ENCODE peak calls at places on chromosomes 6 and 20, in ten cellular contexts. J, H, B, Q, F, U, N, C, Z and G are unnamed samples.

GRCh38 chr6:83193747-83194582 is 808 bp downstream of the RWDD2A start:
- DNase-seq in C (peak; percentile 76), H (peak; percentile 84), U (peak; percentile 75), F (no peak), Q (no peak), B (peak; percentile 92), N (peak; percentile 46), Z (no peak), J (peak; percentile 17), G (peak; percentile 88)

GRCh38 chr20:36950432-36951197 is 893 bp downstream of the SAMHD1 start:
- DNase-seq in N (peak; percentile 33), H (peak; percentile 75), F (no peak), U (no peak), Q (no peak), B (peak; percentile 64), C (peak; percentile 29), J (peak; percentile 26), Z (peak; percentile 39), G (no peak)

GRCh38 chr20:11995750-11996567 is 78.3 kb downstream of the BTBD3 start:
- DNase-seq in Z (no peak), U (no peak), N (no peak), C (no peak), J (no peak), Q (no peak), F (no peak), H (no peak), B (no peak), G (no peak)

GRCh38 chr20:50052550-50052949 is 60.4 kb downstream of the UBE2V1 start:
- DNase-seq in H (no peak), U (no peak), B (no peak), C (no peak), N (no peak), Z (no peak), J (no peak), F (no peak), Q (no peak), G (no peak)

GRCh38 chr6:106103728-106104109 is 17.6 kb downstream of the PRDM1 start:
- DNase-seq in Z (no peak), H (peak; percentile 61), U (no peak), J (no peak), B (no peak), N (peak; percentile 39), Q (no peak), F (no peak), C (no peak), G (no peak)

GRCh38 chr20:884983-885952 is 30.9 kb downstream of the ANGPT4 start:
- DNase-seq in B (peak; percentile 93), Q (no peak), C (peak; percentile 86), U (no peak), J (peak; percentile 19), H (no peak), F (no peak), Z (peak; percentile 34), N (no peak), G (no peak)

GRCh38 chr6:89793586-89793985 is 26.0 kb downstream of the MDN1 start:
- DNase-seq in U (no peak), J (no peak), B (no peak), Q (no peak), N (no peak), H (no peak), Z (no peak), C (no peak), F (no peak), G (no peak)

GRCh38 chr6:114210467-114210866 is 132.4 kb downstream of the HS3ST5 start:
- DNase-seq in H (no peak), Q (no peak), Z (no peak), B (no peak), U (no peak), C (no peak), J (no peak), N (no peak), F (no peak), G (no peak)

GRCh38 chr6:2797564-2798014 is 32.4 kb downstream of the WRNIP1 start:
- DNase-seq in H (no peak), F (no peak), Q (no peak), N (no peak), J (no peak), C (no peak), B (no peak), Z (no peak), U (no peak), G (no peak)

GRCh38 chr6:165774903-165775608 is 112.0 kb upstream of the PDE10A start:
- DNase-seq in Z (peak; percentile 6), N (no peak), Q (no peak), F (no peak), U (no peak), J (no peak), H (no peak), C (no peak), B (peak; percentile 52), G (no peak)

GRCh38 chr6:75481936-75482593 is 11.5 kb downstream of the FILIP1 start:
- DNase-seq in B (no peak), H (no peak), C (no peak), Q (no peak), Z (peak; percentile 92), J (peak; percentile 64), U (no peak), F (no peak), N (no peak), G (no peak)

GRCh38 chr6:31837612-31838553 is 10.3 kb downstream of the HSPA1B start:
- DNase-seq in B (no peak), J (no peak), F (no peak), H (peak; percentile 22), C (no peak), Z (no peak), Q (no peak), U (no peak), N (no peak), G (peak; percentile 20)

GRCh38 chr20:59948828-59949720 is 8.9 kb downstream of the FAM217B start:
- DNase-seq in C (no peak), Q (no peak), H (no peak), B (peak; percentile 71), N (peak; percentile 32), U (no peak), F (peak; percentile 29), J (peak; percentile 74), Z (peak; percentile 79), G (no peak)

GRCh38 chr20:61728326-61728725 is 337.4 kb downstream of the TAF4 start:
- DNase-seq in Q (no peak), U (no peak), N (no peak), B (no peak), Z (no peak), H (peak; percentile 20), F (no peak), C (no peak), J (no peak), G (peak; percentile 25)

GRCh38 chr20:16801919-16802651 is 53.9 kb downstream of the OTOR start:
- DNase-seq in C (no peak), F (peak; percentile 33), B (peak; percentile 85), U (peak; percentile 54), Q (peak; percentile 9), Z (peak; percentile 61), H (no peak), N (peak; percentile 54), J (peak; percentile 58), G (no peak)

GRCh38 chr6:110528051-110528929 is 51.9 kb upstream of the SLC22A16 start:
- DNase-seq in J (peak; percentile 81), F (peak; percentile 87), N (peak; percentile 65), C (no peak), U (no peak), H (no peak), Z (peak; percentile 85), Q (peak; percentile 88), B (peak; percentile 70), G (no peak)

GRCh38 chr20:61957961-61958715 is 107.5 kb downstream of the TAF4 start:
- DNase-seq in Z (no peak), Q (no peak), C (peak; percentile 6), F (no peak), U (peak; percentile 7), N (no peak), J (no peak), B (no peak), H (peak; percentile 29), G (peak; percentile 28)

GRCh38 chr6:80523531-80523970 is 417.1 kb downstream of the BCKDHB start:
- DNase-seq in J (no peak), Q (no peak), U (no peak), C (no peak), N (no peak), Z (peak; percentile 11), F (no peak), H (peak; percentile 60), B (peak; percentile 94), G (peak; percentile 66)
- TF ChIP-seq CTCF in J (no peak), Q (peak; percentile 32), U (no peak), C (no peak), N (no peak), Z (no peak), F (no peak), H (no peak), B (peak; percentile 63), G (no peak)

GRCh38 chr20:58891686-58892125 is 39.2 kb downstream of the GNAS start:
- DNase-seq in N (peak; percentile 55), Q (no peak), B (peak; percentile 65), Z (peak; percentile 41), F (no peak), H (peak; percentile 80), U (no peak), C (peak; percentile 74), J (peak; percentile 45), G (no peak)

GRCh38 chr20:58891076-58891685 is 38.7 kb downstream of the GNAS start:
- DNase-seq in F (no peak), Z (peak; percentile 52), Q (no peak), J (peak; percentile 64), U (peak; percentile 87), C (peak; percentile 91), N (peak; percentile 78), B (peak; percentile 63), H (peak; percentile 94), G (peak; percentile 95)

GRCh38 chr20:58893355-58894151 is 41.0 kb downstream of the GNAS start:
- DNase-seq in Q (no peak), H (no peak), B (no peak), J (no peak), N (no peak), Z (no peak), C (no peak), U (no peak), F (no peak), G (no peak)

GRCh38 chr20:58892932-58893224 is 40.4 kb downstream of the GNAS start:
- DNase-seq in H (no peak), Z (no peak), F (no peak), J (no peak), B (no peak), U (no peak), Q (no peak), C (no peak), N (peak; percentile 45), G (no peak)

GRCh38 chr20:58892126-58892931 is 39.8 kb downstream of the GNAS start:
- DNase-seq in B (peak; percentile 78), Q (no peak), Z (peak; percentile 56), H (peak; percentile 94), F (no peak), N (peak; percentile 85), J (peak; percentile 60), C (peak; percentile 89), U (peak; percentile 82), G (peak; percentile 93)
- TF ChIP-seq CTCF in B (no peak), Q (no peak), Z (no peak), H (no peak), F (no peak), N (peak; percentile 17), J (no peak), C (no peak), U (no peak), G (no peak)

GRCh38 chr6:132734694-132735236 is 20.9 kb upstream of the VNN1 start:
- DNase-seq in B (peak; percentile 43), Z (peak; percentile 25), U (no peak), H (no peak), C (no peak), N (no peak), F (no peak), J (peak; percentile 98), Q (no peak), G (no peak)
- TF ChIP-seq CTCF in B (peak; percentile 53), Z (peak; percentile 33), U (no peak), H (no peak), C (no peak), N (no peak), F (peak; percentile 15), J (peak; percentile 69), Q (peak; percentile 21), G (no peak)

GRCh38 chr6:7246401-7247178 is 66.4 kb downstream of the SSR1 start:
- DNase-seq in Q (no peak), F (no peak), U (peak; percentile 26), J (no peak), C (no peak), Z (no peak), N (no peak), B (peak; percentile 71), H (peak; percentile 76), G (peak; percentile 76)
- TF ChIP-seq CTCF in Q (no peak), F (no peak), U (no peak), J (no peak), C (no peak), Z (peak; percentile 2), N (no peak), B (peak; percentile 48), H (no peak), G (no peak)